ENCODE peak calls at places on chromosomes 7 and 10, in nine cellular contexts. One of them, this sample, is unnamed.

GRCh38 chr10:118615888-118616287 is 20.4 kb upstream of the PRLHR start:
- DNase-seq in fibroblast of lung: no peak
- DNase-seq in SK-N-SH: peak
- DNase-seq in spleen: no peak
- DNase-seq in CD8-positive, alpha-beta T cell: no peak
- DNase-seq in brain microvascular endothelial cell: peak
- DNase-seq in transverse colon: no peak
- DNase-seq in uterus: no peak
- DNase-seq in prostate gland: no peak
- DNase-seq in this sample: no peak

GRCh38 chr7:111531993-111532392 is 30.3 kb downstream of the IMMP2L start:
- DNase-seq in fibroblast of lung: no peak
- DNase-seq in SK-N-SH: no peak
- DNase-seq in uterus: no peak
- DNase-seq in CD8-positive, alpha-beta T cell: no peak
- DNase-seq in spleen: no peak
- DNase-seq in prostate gland: no peak
- DNase-seq in transverse colon: no peak
- DNase-seq in brain microvascular endothelial cell: no peak
- DNase-seq in this sample: no peak

GRCh38 chr7:36131026-36131425 is 22.0 kb upstream of the EEPD1 start:
- DNase-seq in prostate gland: no peak
- DNase-seq in spleen: no peak
- DNase-seq in CD8-positive, alpha-beta T cell: no peak
- DNase-seq in SK-N-SH: no peak
- DNase-seq in transverse colon: no peak
- DNase-seq in brain microvascular endothelial cell: no peak
- DNase-seq in fibroblast of lung: no peak
- DNase-seq in uterus: no peak
- DNase-seq in this sample: no peak

GRCh38 chr10:118698421-118698820 is 56.3 kb downstream of the CACUL1 start:
- DNase-seq in CD8-positive, alpha-beta T cell: peak
- DNase-seq in uterus: no peak
- DNase-seq in prostate gland: no peak
- DNase-seq in spleen: peak
- DNase-seq in SK-N-SH: peak
- DNase-seq in fibroblast of lung: peak
- DNase-seq in transverse colon: peak
- DNase-seq in brain microvascular endothelial cell: peak
- DNase-seq in this sample: no peak

GRCh38 chr7:129530881-129531391 is 28.6 kb downstream of the SMKR1 start:
- DNase-seq in spleen: peak
- DNase-seq in CD8-positive, alpha-beta T cell: no peak
- DNase-seq in uterus: no peak
- DNase-seq in transverse colon: no peak
- DNase-seq in fibroblast of lung: peak
- DNase-seq in SK-N-SH: no peak
- DNase-seq in prostate gland: no peak
- DNase-seq in brain microvascular endothelial cell: peak
- DNase-seq in this sample: peak

GRCh38 chr10:91344117-91344856 is 65.9 kb upstream of the HECTD2 start:
- DNase-seq in prostate gland: no peak
- DNase-seq in SK-N-SH: no peak
- DNase-seq in uterus: no peak
- DNase-seq in transverse colon: no peak
- DNase-seq in brain microvascular endothelial cell: no peak
- DNase-seq in CD8-positive, alpha-beta T cell: no peak
- DNase-seq in fibroblast of lung: no peak
- DNase-seq in spleen: no peak
- DNase-seq in this sample: no peak

GRCh38 chr7:128919241-128919640 is 8.7 kb upstream of the KCP start:
- DNase-seq in uterus: no peak
- DNase-seq in prostate gland: no peak
- DNase-seq in spleen: peak
- DNase-seq in transverse colon: no peak
- DNase-seq in CD8-positive, alpha-beta T cell: no peak
- DNase-seq in brain microvascular endothelial cell: no peak
- DNase-seq in SK-N-SH: peak
- DNase-seq in fibroblast of lung: no peak
- DNase-seq in this sample: no peak

GRCh38 chr10:92697663-92698511 is 8.1 kb downstream of the HHEX start:
- DNase-seq in uterus: no peak
- DNase-seq in transverse colon: no peak
- DNase-seq in fibroblast of lung: no peak
- DNase-seq in SK-N-SH: no peak
- DNase-seq in CD8-positive, alpha-beta T cell: no peak
- DNase-seq in brain microvascular endothelial cell: no peak
- DNase-seq in spleen: no peak
- DNase-seq in prostate gland: no peak
- DNase-seq in this sample: no peak

GRCh38 chr10:99784025-99784730 is 1.7 kb downstream of the ABCC2 start:
- DNase-seq in transverse colon: no peak
- DNase-seq in spleen: no peak
- DNase-seq in prostate gland: no peak
- DNase-seq in uterus: no peak
- DNase-seq in SK-N-SH: no peak
- DNase-seq in fibroblast of lung: peak
- DNase-seq in brain microvascular endothelial cell: peak
- DNase-seq in CD8-positive, alpha-beta T cell: no peak
- DNase-seq in this sample: peak

GRCh38 chr7:121824276-121824675 is 48.7 kb upstream of the PTPRZ1 start:
- DNase-seq in fibroblast of lung: peak
- DNase-seq in prostate gland: no peak
- DNase-seq in CD8-positive, alpha-beta T cell: no peak
- DNase-seq in spleen: no peak
- DNase-seq in transverse colon: no peak
- DNase-seq in uterus: no peak
- DNase-seq in brain microvascular endothelial cell: no peak
- DNase-seq in SK-N-SH: no peak
- DNase-seq in this sample: no peak

GRCh38 chr7:28686418-28686800 is 271.7 kb downstream of the TRIL start:
- DNase-seq in SK-N-SH: peak
- DNase-seq in CD8-positive, alpha-beta T cell: no peak
- DNase-seq in brain microvascular endothelial cell: peak
- DNase-seq in prostate gland: no peak
- DNase-seq in fibroblast of lung: peak
- DNase-seq in transverse colon: peak
- DNase-seq in spleen: no peak
- DNase-seq in uterus: peak
- DNase-seq in this sample: peak
- H3K4me3 ChIP-seq in SK-N-SH: peak
- H3K4me3 ChIP-seq in CD8-positive, alpha-beta T cell: peak
- H3K4me3 ChIP-seq in brain microvascular endothelial cell: peak
- H3K4me3 ChIP-seq in prostate gland: peak
- H3K4me3 ChIP-seq in fibroblast of lung: peak
- H3K4me3 ChIP-seq in transverse colon: no peak
- H3K4me3 ChIP-seq in spleen: peak
- H3K4me3 ChIP-seq in uterus: peak
- H3K4me3 ChIP-seq in this sample: peak

GRCh38 chr7:48108959-48109847 is 20.1 kb downstream of the UPP1 start:
- DNase-seq in CD8-positive, alpha-beta T cell: no peak
- DNase-seq in transverse colon: no peak
- DNase-seq in fibroblast of lung: no peak
- DNase-seq in prostate gland: no peak
- DNase-seq in brain microvascular endothelial cell: no peak
- DNase-seq in uterus: no peak
- DNase-seq in spleen: peak
- DNase-seq in SK-N-SH: no peak
- DNase-seq in this sample: no peak

GRCh38 chr7:48107926-48108472 is 18.9 kb downstream of the UPP1 start:
- DNase-seq in transverse colon: no peak
- DNase-seq in uterus: no peak
- DNase-seq in fibroblast of lung: no peak
- DNase-seq in CD8-positive, alpha-beta T cell: no peak
- DNase-seq in spleen: peak
- DNase-seq in SK-N-SH: no peak
- DNase-seq in brain microvascular endothelial cell: no peak
- DNase-seq in prostate gland: no peak
- DNase-seq in this sample: no peak

GRCh38 chr7:48111596-48111995 is 22.5 kb downstream of the UPP1 start:
- DNase-seq in fibroblast of lung: no peak
- DNase-seq in spleen: no peak
- DNase-seq in brain microvascular endothelial cell: no peak
- DNase-seq in transverse colon: no peak
- DNase-seq in prostate gland: no peak
- DNase-seq in SK-N-SH: no peak
- DNase-seq in uterus: no peak
- DNase-seq in CD8-positive, alpha-beta T cell: no peak
- DNase-seq in this sample: no peak

GRCh38 chr7:48110868-48111267 is 21.8 kb downstream of the UPP1 start:
- DNase-seq in SK-N-SH: no peak
- DNase-seq in uterus: no peak
- DNase-seq in brain microvascular endothelial cell: no peak
- DNase-seq in prostate gland: no peak
- DNase-seq in CD8-positive, alpha-beta T cell: no peak
- DNase-seq in fibroblast of lung: no peak
- DNase-seq in spleen: no peak
- DNase-seq in transverse colon: no peak
- DNase-seq in this sample: no peak

DNA sequence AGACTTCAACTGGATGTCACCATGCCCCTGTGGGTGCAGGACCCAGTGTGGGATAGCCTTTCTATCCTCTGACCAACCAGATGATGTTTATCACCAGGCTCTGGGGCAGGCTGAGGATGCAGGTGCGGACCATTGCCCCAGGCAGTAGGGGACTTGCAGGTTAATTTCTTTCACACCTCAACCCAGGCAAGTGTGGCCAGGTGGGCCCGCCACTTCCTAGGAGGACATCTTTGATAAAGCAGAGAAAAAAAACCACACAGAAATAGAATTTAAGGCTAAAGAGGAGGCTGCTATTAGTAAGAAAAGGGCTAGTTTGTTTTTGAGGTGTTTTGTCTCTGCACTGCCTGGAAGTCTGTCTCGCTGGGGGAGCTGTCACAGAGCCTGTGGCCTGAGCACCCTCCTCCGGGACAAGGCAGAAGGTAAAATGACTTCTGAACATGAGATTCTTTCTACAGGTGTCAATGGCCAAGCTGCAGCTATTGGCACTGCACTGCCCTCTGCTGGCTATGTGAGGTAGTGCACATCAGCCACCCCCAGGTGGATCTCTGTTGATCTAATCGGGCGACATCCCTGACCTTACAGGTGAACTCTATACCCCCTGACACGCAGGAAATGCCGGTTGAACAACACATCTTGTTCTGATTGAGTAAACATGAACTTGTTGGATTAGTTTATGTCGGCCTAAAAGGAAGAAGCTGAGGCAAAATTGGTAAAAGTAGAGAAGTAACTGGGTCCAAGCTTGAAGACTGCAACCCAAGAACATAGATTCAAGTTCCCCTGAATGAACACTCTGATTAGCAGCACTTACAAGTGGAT is 21.0 kb downstream of the UPP1 start:
- DNase-seq in fibroblast of lung: peak
- DNase-seq in uterus: peak
- DNase-seq in CD8-positive, alpha-beta T cell: peak
- DNase-seq in spleen: peak
- DNase-seq in brain microvascular endothelial cell: peak
- DNase-seq in transverse colon: peak
- DNase-seq in SK-N-SH: peak
- DNase-seq in prostate gland: peak
- DNase-seq in this sample: no peak
- H3K27ac ChIP-seq in fibroblast of lung: no peak
- H3K27ac ChIP-seq in uterus: no peak
- H3K27ac ChIP-seq in CD8-positive, alpha-beta T cell: no peak
- H3K27ac ChIP-seq in spleen: no peak
- H3K27ac ChIP-seq in brain microvascular endothelial cell: no peak
- H3K27ac ChIP-seq in transverse colon: no peak
- H3K27ac ChIP-seq in SK-N-SH: no peak
- H3K27ac ChIP-seq in prostate gland: no peak
- H3K27ac ChIP-seq in this sample: no peak

DNA sequence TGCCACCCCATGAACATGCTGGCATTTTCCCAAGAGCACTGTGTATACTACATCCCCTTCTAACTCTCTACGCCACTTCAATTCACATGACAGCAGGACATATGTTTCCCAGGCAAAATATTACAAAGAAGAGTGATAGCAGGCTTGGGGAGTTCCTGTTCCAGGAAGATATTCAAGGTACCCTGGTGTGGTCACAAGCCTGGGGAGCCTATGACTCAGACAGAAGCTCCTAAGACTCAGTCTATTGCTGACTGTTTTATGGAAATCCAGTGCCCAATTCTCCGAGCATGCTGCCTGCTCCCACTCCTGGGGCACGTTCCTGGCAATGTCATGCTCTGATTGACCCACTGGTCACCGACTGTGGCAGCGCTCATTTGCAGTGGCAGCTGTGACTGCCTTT is 23.5 kb upstream of the ABLIM1 start:
- DNase-seq in transverse colon: no peak
- DNase-seq in SK-N-SH: no peak
- DNase-seq in fibroblast of lung: peak
- DNase-seq in brain microvascular endothelial cell: peak
- DNase-seq in uterus: no peak
- DNase-seq in CD8-positive, alpha-beta T cell: no peak
- DNase-seq in prostate gland: no peak
- DNase-seq in spleen: no peak
- DNase-seq in this sample: no peak
- H3K4me3 ChIP-seq in transverse colon: no peak
- H3K4me3 ChIP-seq in SK-N-SH: no peak
- H3K4me3 ChIP-seq in fibroblast of lung: no peak
- H3K4me3 ChIP-seq in brain microvascular endothelial cell: no peak
- H3K4me3 ChIP-seq in uterus: no peak
- H3K4me3 ChIP-seq in CD8-positive, alpha-beta T cell: no peak
- H3K4me3 ChIP-seq in prostate gland: no peak
- H3K4me3 ChIP-seq in spleen: no peak
- H3K4me3 ChIP-seq in this sample: no peak

GRCh38 chr7:133562617-133563016 is 309.7 kb downstream of the EXOC4 start:
- DNase-seq in uterus: no peak
- DNase-seq in brain microvascular endothelial cell: no peak
- DNase-seq in prostate gland: no peak
- DNase-seq in spleen: no peak
- DNase-seq in SK-N-SH: no peak
- DNase-seq in transverse colon: no peak
- DNase-seq in fibroblast of lung: peak
- DNase-seq in CD8-positive, alpha-beta T cell: no peak
- DNase-seq in this sample: no peak
- H3K27ac ChIP-seq in uterus: no peak
- H3K27ac ChIP-seq in brain microvascular endothelial cell: no peak
- H3K27ac ChIP-seq in prostate gland: no peak
- H3K27ac ChIP-seq in spleen: no peak
- H3K27ac ChIP-seq in SK-N-SH: peak
- H3K27ac ChIP-seq in transverse colon: no peak
- H3K27ac ChIP-seq in fibroblast of lung: no peak
- H3K27ac ChIP-seq in CD8-positive, alpha-beta T cell: no peak
- H3K27ac ChIP-seq in this sample: no peak

GRCh38 chr7:148044173-148044572 is 546.4 kb upstream of the C7orf33 start:
- DNase-seq in brain microvascular endothelial cell: no peak
- DNase-seq in prostate gland: no peak
- DNase-seq in fibroblast of lung: no peak
- DNase-seq in uterus: no peak
- DNase-seq in spleen: no peak
- DNase-seq in CD8-positive, alpha-beta T cell: no peak
- DNase-seq in SK-N-SH: no peak
- DNase-seq in transverse colon: no peak
- DNase-seq in this sample: no peak
- H3K4me3 ChIP-seq in brain microvascular endothelial cell: no peak
- H3K4me3 ChIP-seq in prostate gland: no peak
- H3K4me3 ChIP-seq in fibroblast of lung: no peak
- H3K4me3 ChIP-seq in uterus: no peak
- H3K4me3 ChIP-seq in spleen: no peak
- H3K4me3 ChIP-seq in CD8-positive, alpha-beta T cell: no peak
- H3K4me3 ChIP-seq in SK-N-SH: no peak
- H3K4me3 ChIP-seq in transverse colon: no peak
- H3K4me3 ChIP-seq in this sample: no peak